ENCODE peak calls at places on chromosome 14, in four cellular contexts. One of them, this sample, is unnamed.

GRCh38 chr14:91249841-91250616 is 5.5 kb upstream of the GPR68 start:
- DNase-seq in HepG2: peak
- DNase-seq in H1: no peak
- DNase-seq in K562: no peak
- DNase-seq in this sample: peak

GRCh38 chr14:33602396-33602795 is 348.5 kb downstream of the EGLN3 start:
- DNase-seq in HepG2: no peak
- DNase-seq in H1: no peak
- DNase-seq in K562: no peak
- DNase-seq in this sample: no peak

GRCh38 chr14:104972301-104973211 is 5.6 kb downstream of the AHNAK2 start:
- DNase-seq in HepG2: no peak
- DNase-seq in H1: no peak
- DNase-seq in K562: no peak
- DNase-seq in this sample: no peak

GRCh38 chr14:60723218-60724079 is 702 bp downstream of the SIX4 start:
- DNase-seq in HepG2: no peak
- DNase-seq in H1: no peak
- DNase-seq in K562: peak
- DNase-seq in this sample: peak

GRCh38 chr14:101082436-101083384 is 179.2 kb upstream of the RTL1 start:
- DNase-seq in HepG2: no peak
- DNase-seq in H1: no peak
- DNase-seq in K562: no peak
- DNase-seq in this sample: no peak

GRCh38 chr14:103512701-103513611 is 9.7 kb downstream of the CKB start:
- DNase-seq in HepG2: no peak
- DNase-seq in H1: no peak
- DNase-seq in K562: no peak
- DNase-seq in this sample: no peak

GRCh38 chr14:20714593-20715250 is 26.2 kb downstream of the ANG start:
- DNase-seq in HepG2: no peak
- DNase-seq in H1: no peak
- DNase-seq in K562: no peak
- DNase-seq in this sample: no peak

GRCh38 chr14:32662234-32662633 is 276.4 kb upstream of the NPAS3 start:
- DNase-seq in HepG2: no peak
- DNase-seq in H1: no peak
- DNase-seq in K562: no peak
- DNase-seq in this sample: no peak

GRCh38 chr14:50109342-50109741 is 7.0 kb downstream of the VCPKMT start:
- DNase-seq in HepG2: peak
- DNase-seq in H1: no peak
- DNase-seq in K562: no peak
- DNase-seq in this sample: peak

GRCh38 chr14:43005807-43006206 is 1399.1 kb downstream of the LRFN5 start:
- DNase-seq in HepG2: no peak
- DNase-seq in H1: no peak
- DNase-seq in K562: no peak
- DNase-seq in this sample: no peak

GRCh38 chr14:98564541-98564940 is 707.5 kb downstream of the BCL11B start:
- DNase-seq in HepG2: no peak
- DNase-seq in H1: no peak
- DNase-seq in K562: no peak
- DNase-seq in this sample: no peak

GRCh38 chr14:77864085-77864484 is 64.2 kb downstream of the ADCK1 start:
- DNase-seq in HepG2: no peak
- DNase-seq in H1: no peak
- DNase-seq in K562: peak
- DNase-seq in this sample: no peak

GRCh38 chr14:105343194-105343593 is 28.6 kb downstream of the PACS2 start:
- DNase-seq in HepG2: peak
- DNase-seq in H1: no peak
- DNase-seq in K562: no peak
- DNase-seq in this sample: peak

GRCh38 chr14:84390010-84390409 is 1139.9 kb upstream of the FLRT2 start:
- DNase-seq in HepG2: no peak
- DNase-seq in H1: no peak
- DNase-seq in K562: no peak
- DNase-seq in this sample: no peak

GRCh38 chr14:49249022-49249421 is 337.2 kb downstream of the RPS29 start:
- DNase-seq in HepG2: no peak
- DNase-seq in H1: no peak
- DNase-seq in K562: no peak
- DNase-seq in this sample: peak

GRCh38 chr14:32984531-32984930 is 45.9 kb downstream of the NPAS3 start:
- DNase-seq in HepG2: no peak
- DNase-seq in H1: no peak
- DNase-seq in K562: no peak
- DNase-seq in this sample: no peak

GRCh38 chr14:33347816-33348215 is 409.1 kb downstream of the NPAS3 start:
- DNase-seq in HepG2: no peak
- DNase-seq in H1: no peak
- DNase-seq in K562: no peak
- DNase-seq in this sample: no peak

GRCh38 chr14:71163842-71164500 is 256.7 kb downstream of the PCNX1 start:
- DNase-seq in HepG2: no peak
- DNase-seq in H1: no peak
- DNase-seq in K562: no peak
- DNase-seq in this sample: no peak

GRCh38 chr14:103549361-103550311 is 12.8 kb downstream of the BAG5 start:
- DNase-seq in HepG2: peak
- DNase-seq in H1: no peak
- DNase-seq in K562: no peak
- DNase-seq in this sample: peak

GRCh38 chr14:105469456-105470162 is 5.0 kb upstream of the CRIP2 start:
- DNase-seq in HepG2: no peak
- DNase-seq in H1: no peak
- DNase-seq in K562: no peak
- DNase-seq in this sample: no peak

GRCh38 chr14:32561520-32561919 is 232.4 kb downstream of the AKAP6 start:
- DNase-seq in HepG2: no peak
- DNase-seq in H1: no peak
- DNase-seq in K562: no peak
- DNase-seq in this sample: no peak

GRCh38 chr14:51783765-51784164 is 76.6 kb upstream of the GNG2 start:
- DNase-seq in HepG2: no peak
- DNase-seq in H1: no peak
- DNase-seq in K562: no peak
- DNase-seq in this sample: no peak

GRCh38 chr14:24804813-24805212 is 170.8 kb upstream of the GZMB start:
- DNase-seq in HepG2: peak
- DNase-seq in H1: no peak
- DNase-seq in K562: no peak
- DNase-seq in this sample: no peak

GRCh38 chr14:36856095-36856878 is 194.6 kb downstream of the PAX9 start:
- DNase-seq in HepG2: peak
- DNase-seq in H1: no peak
- DNase-seq in K562: no peak
- DNase-seq in this sample: no peak

GRCh38 chr14:24072436-24072835 is 1.1 kb downstream of the CPNE6 start:
- DNase-seq in HepG2: no peak
- DNase-seq in H1: no peak
- DNase-seq in K562: no peak
- DNase-seq in this sample: no peak

GRCh38 chr14:102659797-102660196 is 67.3 kb downstream of the RCOR1 start:
- DNase-seq in HepG2: no peak
- DNase-seq in H1: no peak
- DNase-seq in K562: no peak
- DNase-seq in this sample: no peak

GRCh38 chr14:50953497-50953896 is 9.2 kb upstream of the PYGL start:
- DNase-seq in HepG2: no peak
- DNase-seq in H1: no peak
- DNase-seq in K562: no peak
- DNase-seq in this sample: no peak

GRCh38 chr14:67599698-67600561 is at the start of gene PIGH:
- DNase-seq in HepG2: peak
- DNase-seq in H1: peak
- DNase-seq in K562: peak
- DNase-seq in this sample: peak

GRCh38 chr14:90419200-90419599 is 22.4 kb downstream of the CALM1 start:
- DNase-seq in HepG2: no peak
- DNase-seq in H1: no peak
- DNase-seq in K562: no peak
- DNase-seq in this sample: no peak

GRCh38 chr14:95294834-95295599 is 24.7 kb downstream of the CLMN start:
- DNase-seq in HepG2: peak
- DNase-seq in H1: no peak
- DNase-seq in K562: no peak
- DNase-seq in this sample: no peak

GRCh38 chr14:22434030-22434429 is 155.0 kb downstream of the DAD1 start:
- DNase-seq in HepG2: peak
- DNase-seq in H1: no peak
- DNase-seq in K562: peak
- DNase-seq in this sample: no peak

GRCh38 chr14:54487771-54488170 is 1.0 kb downstream of the GMFB start:
- DNase-seq in HepG2: no peak
- DNase-seq in H1: no peak
- DNase-seq in K562: no peak
- DNase-seq in this sample: peak

GRCh38 chr14:36848213-36848612 is 186.6 kb downstream of the PAX9 start:
- DNase-seq in HepG2: no peak
- DNase-seq in H1: no peak
- DNase-seq in K562: no peak
- DNase-seq in this sample: no peak

GRCh38 chr14:74864193-74864592 is 11.8 kb downstream of the PROX2 start:
- DNase-seq in HepG2: no peak
- DNase-seq in H1: no peak
- DNase-seq in K562: no peak
- DNase-seq in this sample: no peak

GRCh38 chr14:87896393-87897380 is 96.3 kb downstream of the GALC start:
- DNase-seq in HepG2: peak
- DNase-seq in H1: no peak
- DNase-seq in K562: peak
- DNase-seq in this sample: peak

GRCh38 chr14:38931969-38932652 is 170.9 kb downstream of the SEC23A start:
- DNase-seq in HepG2: peak
- DNase-seq in H1: no peak
- DNase-seq in K562: no peak
- DNase-seq in this sample: no peak

GRCh38 chr14:76774471-76775158 is 13.3 kb downstream of the VASH1 start:
- DNase-seq in HepG2: no peak
- DNase-seq in H1: no peak
- DNase-seq in K562: no peak
- DNase-seq in this sample: no peak
- TF ChIP-seq CHD2 in HepG2: no peak
- TF ChIP-seq CHD2 in H1: no peak
- TF ChIP-seq CHD2 in K562: no peak
- TF ChIP-seq CHD2 in this sample: no peak

GRCh38 chr14:41609704-41610183 is 3.1 kb downstream of the LRFN5 start:
- DNase-seq in HepG2: no peak
- DNase-seq in H1: no peak
- DNase-seq in K562: no peak
- DNase-seq in this sample: peak
- H3K9ac ChIP-seq in HepG2: no peak
- H3K9ac ChIP-seq in H1: no peak
- H3K9ac ChIP-seq in K562: no peak
- H3K9ac ChIP-seq in this sample: no peak

GRCh38 chr14:34754687-34755086 is 40.3 kb upstream of the CFL2 start:
- DNase-seq in HepG2: no peak
- DNase-seq in H1: no peak
- DNase-seq in K562: no peak
- DNase-seq in this sample: no peak

GRCh38 chr14:34750670-34751069 is 36.3 kb upstream of the CFL2 start:
- DNase-seq in HepG2: no peak
- DNase-seq in H1: no peak
- DNase-seq in K562: no peak
- DNase-seq in this sample: no peak

GRCh38 chr14:34755215-34755614 is 40.8 kb upstream of the CFL2 start:
- DNase-seq in HepG2: no peak
- DNase-seq in H1: no peak
- DNase-seq in K562: no peak
- DNase-seq in this sample: no peak

GRCh38 chr14:34749408-34749807 is 35.0 kb upstream of the CFL2 start:
- DNase-seq in HepG2: no peak
- DNase-seq in H1: no peak
- DNase-seq in K562: no peak
- DNase-seq in this sample: no peak

DNA sequence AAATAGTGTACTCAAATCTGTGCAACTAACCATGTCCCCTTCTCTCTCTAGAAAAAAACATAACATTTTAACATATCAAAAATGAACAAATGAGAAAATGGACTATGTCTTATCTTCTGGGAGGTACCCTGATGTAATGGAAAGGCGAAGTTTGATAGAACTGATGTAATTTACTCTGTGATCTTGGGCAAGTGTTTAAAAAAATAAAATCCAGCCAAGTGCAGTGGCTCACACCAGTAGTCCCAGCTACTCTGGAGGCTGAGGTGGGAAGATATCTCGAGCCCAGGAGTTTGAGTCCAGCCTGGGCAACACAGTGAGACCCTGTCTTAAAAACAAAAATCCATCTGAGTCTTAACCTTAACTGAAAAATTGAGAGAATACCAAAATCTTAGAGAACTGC is 35.8 kb upstream of the CFL2 start:
- DNase-seq in HepG2: no peak
- DNase-seq in H1: no peak
- DNase-seq in K562: no peak
- DNase-seq in this sample: no peak
- TF ChIP-seq CHD2 in HepG2: no peak
- TF ChIP-seq CHD2 in H1: no peak
- TF ChIP-seq CHD2 in K562: no peak
- TF ChIP-seq CHD2 in this sample: no peak

GRCh38 chr14:93960108-93960475 is 16.3 kb downstream of the ASB2 start:
- DNase-seq in HepG2: no peak
- DNase-seq in H1: no peak
- DNase-seq in K562: no peak
- DNase-seq in this sample: no peak
- H3K9ac ChIP-seq in HepG2: peak
- H3K9ac ChIP-seq in H1: no peak
- H3K9ac ChIP-seq in K562: no peak
- H3K9ac ChIP-seq in this sample: no peak

GRCh38 chr14:89356496-89356895 is 60.5 kb downstream of the FOXN3 start:
- DNase-seq in HepG2: no peak
- DNase-seq in H1: no peak
- DNase-seq in K562: no peak
- DNase-seq in this sample: no peak

GRCh38 chr14:89360277-89360676 is 56.8 kb downstream of the FOXN3 start:
- DNase-seq in HepG2: no peak
- DNase-seq in H1: no peak
- DNase-seq in K562: no peak
- DNase-seq in this sample: no peak

GRCh38 chr14:89359477-89360222 is 57.4 kb downstream of the FOXN3 start:
- DNase-seq in HepG2: no peak
- DNase-seq in H1: no peak
- DNase-seq in K562: no peak
- DNase-seq in this sample: no peak

GRCh38 chr14:89356927-89357326 is 60.1 kb downstream of the FOXN3 start:
- DNase-seq in HepG2: no peak
- DNase-seq in H1: no peak
- DNase-seq in K562: no peak
- DNase-seq in this sample: no peak

GRCh38 chr14:89357655-89358297 is 59.3 kb downstream of the FOXN3 start:
- DNase-seq in HepG2: no peak
- DNase-seq in H1: no peak
- DNase-seq in K562: no peak
- DNase-seq in this sample: no peak
- TF ChIP-seq CHD2 in HepG2: no peak
- TF ChIP-seq CHD2 in H1: no peak
- TF ChIP-seq CHD2 in K562: no peak
- TF ChIP-seq CHD2 in this sample: no peak

This sample was measured in SK-N-SH.